ENCODE peak calls at places on chromosome 5, in seven cellular contexts. B is endothelial cell of umbilical vein, D is gastrocnemius medialis, Z is neural progenitor cell, Q is HepG2, C is AG09309, L is PC-9. W is an unnamed sample.

GRCh38 chr5:39371367-39371635 is 7.0 kb upstream of the C9 start:
- DNase-seq in B (no peak), D (no peak), Z (no peak), Q (no peak), C (no peak), L (no peak), W (no peak)

GRCh38 chr5:134585966-134586365 is 46.7 kb downstream of the SAR1B start:
- DNase-seq in B (no peak), D (no peak), Z (no peak), Q (no peak), C (no peak), L (no peak), W (no peak)

GRCh38 chr5:24783596-24783995 is 138.8 kb upstream of the CDH10 start:
- DNase-seq in B (no peak), D (no peak), Z (no peak), Q (no peak), C (no peak), L (no peak), W (no peak)

GRCh38 chr5:95471922-95472321 is 80.8 kb downstream of the FAM81B start:
- DNase-seq in B (no peak), D (no peak), Z (no peak), Q (no peak), C (peak), L (no peak), W (no peak)

GRCh38 chr5:109759304-109759703 is 69.6 kb downstream of the MAN2A1 start:
- DNase-seq in B (peak), D (no peak), Z (no peak), Q (no peak), C (no peak), L (no peak), W (no peak)

GRCh38 chr5:131541766-131542165 is 93.3 kb downstream of the RAPGEF6 start:
- DNase-seq in B (peak), D (no peak), Z (no peak), Q (no peak), C (no peak), L (peak), W (no peak)

GRCh38 chr5:150133581-150134197 is 22.0 kb downstream of the PDGFRB start:
- DNase-seq in B (no peak), D (no peak), Z (no peak), Q (no peak), C (no peak), L (no peak), W (no peak)

GRCh38 chr5:172477466-172477865 is 23.1 kb upstream of the SH3PXD2B start:
- DNase-seq in B (no peak), D (no peak), Z (no peak), Q (no peak), C (no peak), L (peak), W (no peak)

GRCh38 chr5:74938250-74938649 is 72.1 kb upstream of the FAM169A start:
- DNase-seq in B (no peak), D (no peak), Z (no peak), Q (no peak), C (no peak), L (peak), W (no peak)

GRCh38 chr5:80175337-80175736 is 80.5 kb downstream of the SERINC5 start:
- DNase-seq in B (no peak), D (no peak), Z (no peak), Q (no peak), C (no peak), L (no peak), W (no peak)

GRCh38 chr5:92371889-92372235 is 988.7 kb upstream of the ARRDC3 start:
- DNase-seq in B (no peak), D (no peak), Z (no peak), Q (no peak), C (no peak), L (no peak), W (peak)

GRCh38 chr5:509632-510185 is 14.5 kb downstream of the SLC9A3 start:
- DNase-seq in B (no peak), D (no peak), Z (no peak), Q (no peak), C (no peak), L (no peak), W (no peak)

GRCh38 chr5:137666901-137667300 is 69.0 kb downstream of the KLHL3 start:
- DNase-seq in B (no peak), D (no peak), Z (no peak), Q (no peak), C (no peak), L (no peak), W (no peak)

GRCh38 chr5:64947031-64947430 is 178.3 kb downstream of the CWC27 start:
- DNase-seq in B (peak), D (no peak), Z (no peak), Q (peak), C (no peak), L (no peak), W (no peak)

GRCh38 chr5:45507174-45507573 is 189.0 kb downstream of the HCN1 start:
- DNase-seq in B (peak), D (no peak), Z (no peak), Q (no peak), C (no peak), L (no peak), W (no peak)

GRCh38 chr5:179497636-179498365 is 52.6 kb upstream of the RUFY1 start:
- DNase-seq in B (no peak), D (no peak), Z (no peak), Q (no peak), C (no peak), L (no peak), W (no peak)

GRCh38 chr5:37888476-37888875 is 48.6 kb upstream of the GDNF start:
- DNase-seq in B (no peak), D (no peak), Z (no peak), Q (no peak), C (no peak), L (no peak), W (peak)

GRCh38 chr5:158812381-158812780 is 287.3 kb downstream of the EBF1 start:
- DNase-seq in B (peak), D (no peak), Z (no peak), Q (no peak), C (no peak), L (no peak), W (no peak)
- TF ChIP-seq CTCF in B (no peak), D (no peak), Z (no peak), Q (no peak), C (no peak), L (no peak), W (no peak)

GRCh38 chr5:173907284-173907683 is 19.1 kb downstream of the CPEB4 start:
- DNase-seq in B (no peak), D (no peak), Z (no peak), Q (no peak), C (no peak), L (no peak), W (no peak)

GRCh38 chr5:173911623-173912022 is 23.5 kb downstream of the CPEB4 start:
- DNase-seq in B (peak), D (no peak), Z (no peak), Q (no peak), C (no peak), L (no peak), W (no peak)

GRCh38 chr5:173907686-173908371 is 19.7 kb downstream of the CPEB4 start:
- DNase-seq in B (no peak), D (no peak), Z (no peak), Q (no peak), C (no peak), L (no peak), W (peak)

GRCh38 chr5:173909205-173909604 is 21.1 kb downstream of the CPEB4 start:
- DNase-seq in B (no peak), D (peak), Z (no peak), Q (no peak), C (no peak), L (no peak), W (no peak)

GRCh38 chr5:173910215-173910614 is 22.1 kb downstream of the CPEB4 start:
- DNase-seq in B (no peak), D (no peak), Z (no peak), Q (no peak), C (no peak), L (no peak), W (no peak)
- H3K4me3 ChIP-seq in B (no peak), D (no peak), Z (no peak), Q (no peak), C (no peak), L (no peak), W (no peak)

GRCh38 chr5:141639357-141640050 is 2.7 kb downstream of the RELL2 start:
- DNase-seq in B (no peak), D (no peak), Z (no peak), Q (no peak), C (no peak), L (no peak), W (no peak)
- TF ChIP-seq CTCF in B (no peak), D (no peak), Z (no peak), Q (no peak), C (no peak), L (no peak), W (no peak)

GRCh38 chr5:33837301-33837700 is 54.5 kb downstream of the ADAMTS12 start:
- DNase-seq in B (no peak), D (no peak), Z (no peak), Q (no peak), C (no peak), L (no peak), W (no peak)
- H3K4me3 ChIP-seq in B (no peak), D (no peak), Z (no peak), Q (no peak), C (no peak), L (no peak), W (no peak)

DNA sequence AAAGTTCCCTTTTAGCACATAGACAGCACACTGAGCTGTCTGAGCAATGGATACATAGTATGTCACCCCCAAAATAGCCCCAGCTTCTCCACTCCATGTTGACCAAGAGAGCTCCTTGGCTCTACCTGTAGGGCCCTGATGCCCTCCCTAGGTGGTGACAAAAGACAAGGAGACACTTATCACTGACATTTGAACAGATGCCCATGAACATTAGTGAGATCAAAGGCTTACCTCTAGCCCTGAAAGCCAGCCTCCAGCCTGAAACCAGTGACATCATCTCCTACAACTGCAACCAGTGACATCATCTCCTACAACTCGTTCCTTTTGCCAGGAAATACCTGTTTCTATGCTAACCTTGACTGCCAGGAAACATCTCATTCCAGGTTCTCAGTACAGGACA is 122.7 kb downstream of the FSTL4 start:
- DNase-seq in B (no peak), D (no peak), Z (no peak), Q (peak), C (no peak), L (peak), W (no peak)
- TF ChIP-seq CTCF in B (no peak), D (no peak), Z (no peak), Q (peak), C (no peak), L (peak), W (peak)

GRCh38 chr5:96857454-96857853 is 18.8 kb upstream of the ERAP2 start:
- DNase-seq in B (no peak), D (no peak), Z (no peak), Q (no peak), C (no peak), L (no peak), W (no peak)

GRCh38 chr5:96852769-96853168 is 23.5 kb upstream of the ERAP2 start:
- DNase-seq in B (no peak), D (no peak), Z (no peak), Q (no peak), C (peak), L (no peak), W (no peak)

GRCh38 chr5:96854067-96854466 is 22.2 kb upstream of the ERAP2 start:
- DNase-seq in B (no peak), D (no peak), Z (no peak), Q (no peak), C (no peak), L (no peak), W (no peak)

GRCh38 chr5:96857924-96858323 is 18.4 kb upstream of the ERAP2 start:
- DNase-seq in B (no peak), D (no peak), Z (no peak), Q (no peak), C (no peak), L (no peak), W (no peak)

DNA sequence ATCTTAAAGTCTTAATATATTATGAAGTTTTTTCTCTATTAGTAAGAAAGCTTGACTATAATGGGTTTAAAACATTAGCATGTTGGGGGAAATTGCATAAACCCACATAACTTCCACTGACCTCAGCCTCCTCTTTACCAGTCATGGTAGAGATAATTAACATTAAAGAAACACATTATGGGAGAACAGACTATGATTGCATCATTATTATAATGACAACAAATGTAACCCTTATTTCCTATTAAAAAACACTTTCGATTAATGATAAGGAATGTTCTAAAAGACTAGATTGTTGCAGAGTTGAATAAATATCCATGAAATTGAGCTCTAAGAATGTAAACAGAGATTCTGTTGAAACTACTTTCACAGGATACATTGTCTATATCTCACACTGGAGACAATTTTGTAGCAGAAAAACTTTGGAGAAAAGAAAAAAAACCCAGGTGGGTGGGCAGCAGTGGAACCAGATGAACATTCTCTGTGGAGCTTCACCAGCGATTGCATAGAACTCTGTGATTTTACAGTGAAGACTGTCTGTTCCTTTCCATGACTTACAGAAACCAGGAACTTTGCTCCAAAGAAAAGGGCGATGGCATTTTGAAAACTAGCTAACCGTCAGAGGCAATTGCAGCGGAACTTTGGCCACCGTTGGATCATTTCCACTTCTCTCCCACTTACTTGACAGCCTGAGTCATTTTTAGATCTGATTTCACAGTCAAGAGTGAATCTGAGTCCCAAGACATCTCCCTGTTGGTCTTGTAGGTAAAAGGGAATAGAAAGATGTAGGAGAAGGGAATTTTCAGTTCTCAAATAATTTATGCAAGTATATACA is 21.0 kb upstream of the ERAP2 start:
- DNase-seq in B (no peak), D (no peak), Z (no peak), Q (no peak), C (peak), L (peak), W (peak)
- H3K4me3 ChIP-seq in B (no peak), D (no peak), Z (no peak), Q (no peak), C (no peak), L (no peak), W (no peak)